ENCODE peak calls at places on chromosomes 6 and 20, in five cellular contexts. One of them, this sample, is unnamed. For H3K4me1, the result is how much of the 10 kb centered on the place peaks cover.

GRCh38 chr6:154928325-154928922 is 66.7 kb upstream of the TIAM2 start:
- DNase-seq in right lobe of liver: peak
- DNase-seq in CD8-positive, alpha-beta memory T cell: peak
- DNase-seq in OCI-LY7: peak
- DNase-seq in HCT116: peak
- DNase-seq in this sample: peak

GRCh38 chr6:41464481-41464880 is 81.7 kb upstream of the FOXP4 start:
- DNase-seq in right lobe of liver: no peak
- DNase-seq in CD8-positive, alpha-beta memory T cell: no peak
- DNase-seq in OCI-LY7: no peak
- DNase-seq in HCT116: no peak
- DNase-seq in this sample: no peak

GRCh38 chr6:156720739-156721714 is 56.2 kb upstream of the ARID1B start:
- DNase-seq in right lobe of liver: peak
- DNase-seq in CD8-positive, alpha-beta memory T cell: no peak
- DNase-seq in OCI-LY7: peak
- DNase-seq in HCT116: no peak
- DNase-seq in this sample: no peak

GRCh38 chr20:36969478-36970186 is 18.1 kb upstream of the SAMHD1 start:
- DNase-seq in right lobe of liver: no peak
- DNase-seq in CD8-positive, alpha-beta memory T cell: no peak
- DNase-seq in OCI-LY7: no peak
- DNase-seq in HCT116: no peak
- DNase-seq in this sample: peak

GRCh38 chr6:87702589-87702945 is 534 bp upstream of the AKIRIN2 start:
- DNase-seq in right lobe of liver: no peak
- DNase-seq in CD8-positive, alpha-beta memory T cell: no peak
- DNase-seq in OCI-LY7: peak
- DNase-seq in HCT116: peak
- DNase-seq in this sample: no peak

GRCh38 chr20:42352096-42352495 is 733.9 kb upstream of the CHD6 start:
- DNase-seq in right lobe of liver: no peak
- DNase-seq in CD8-positive, alpha-beta memory T cell: no peak
- DNase-seq in OCI-LY7: no peak
- DNase-seq in HCT116: no peak
- DNase-seq in this sample: no peak

GRCh38 chr6:41306187-41306854 is 19.8 kb upstream of the TREM1 start:
- DNase-seq in right lobe of liver: no peak
- DNase-seq in CD8-positive, alpha-beta memory T cell: peak
- DNase-seq in OCI-LY7: peak
- DNase-seq in HCT116: peak
- DNase-seq in this sample: peak

GRCh38 chr6:163599684-163600083 is 185.2 kb downstream of the QKI start:
- DNase-seq in right lobe of liver: peak
- DNase-seq in CD8-positive, alpha-beta memory T cell: no peak
- DNase-seq in OCI-LY7: no peak
- DNase-seq in HCT116: no peak
- DNase-seq in this sample: no peak

GRCh38 chr6:100372326-100372725 is 92.4 kb downstream of the SIM1 start:
- DNase-seq in right lobe of liver: no peak
- DNase-seq in CD8-positive, alpha-beta memory T cell: no peak
- DNase-seq in OCI-LY7: no peak
- DNase-seq in HCT116: no peak
- DNase-seq in this sample: no peak

GRCh38 chr6:138250513-138251247 is 32.4 kb upstream of the PBOV1 start:
- DNase-seq in right lobe of liver: no peak
- DNase-seq in CD8-positive, alpha-beta memory T cell: no peak
- DNase-seq in OCI-LY7: no peak
- DNase-seq in HCT116: no peak
- DNase-seq in this sample: no peak

GRCh38 chr20:18973499-18974173 is 160.1 kb downstream of the SCP2D1 start:
- DNase-seq in right lobe of liver: no peak
- DNase-seq in CD8-positive, alpha-beta memory T cell: no peak
- DNase-seq in OCI-LY7: no peak
- DNase-seq in HCT116: no peak
- DNase-seq in this sample: no peak

GRCh38 chr6:50264995-50265571 is 215.4 kb upstream of the DEFB112 start:
- DNase-seq in right lobe of liver: no peak
- DNase-seq in CD8-positive, alpha-beta memory T cell: no peak
- DNase-seq in OCI-LY7: no peak
- DNase-seq in HCT116: no peak
- DNase-seq in this sample: no peak

GRCh38 chr6:153058291-153058690 is 55.8 kb upstream of the MTRF1L start:
- DNase-seq in right lobe of liver: no peak
- DNase-seq in CD8-positive, alpha-beta memory T cell: no peak
- DNase-seq in OCI-LY7: no peak
- DNase-seq in HCT116: no peak
- DNase-seq in this sample: no peak

GRCh38 chr6:92810913-92811312 is 608.4 kb downstream of the EPHA7 start:
- DNase-seq in right lobe of liver: peak
- DNase-seq in CD8-positive, alpha-beta memory T cell: no peak
- DNase-seq in OCI-LY7: peak
- DNase-seq in HCT116: peak
- DNase-seq in this sample: no peak

GRCh38 chr20:4465855-4466545 is 255.7 kb upstream of the PRND start:
- DNase-seq in right lobe of liver: no peak
- DNase-seq in CD8-positive, alpha-beta memory T cell: no peak
- DNase-seq in OCI-LY7: no peak
- DNase-seq in HCT116: no peak
- DNase-seq in this sample: no peak

GRCh38 chr20:5919634-5920544 is 30.4 kb downstream of the TRMT6 start:
- DNase-seq in right lobe of liver: no peak
- DNase-seq in CD8-positive, alpha-beta memory T cell: no peak
- DNase-seq in OCI-LY7: no peak
- DNase-seq in HCT116: no peak
- DNase-seq in this sample: peak

GRCh38 chr6:134722996-134723871 is 226.7 kb downstream of the ALDH8A1 start:
- DNase-seq in right lobe of liver: no peak
- DNase-seq in CD8-positive, alpha-beta memory T cell: no peak
- DNase-seq in OCI-LY7: no peak
- DNase-seq in HCT116: no peak
- DNase-seq in this sample: no peak

GRCh38 chr6:158819977-158820632 is 937 bp upstream of the EZR start:
- DNase-seq in right lobe of liver: no peak
- DNase-seq in CD8-positive, alpha-beta memory T cell: no peak
- DNase-seq in OCI-LY7: no peak
- DNase-seq in HCT116: no peak
- DNase-seq in this sample: no peak
- H3K27ac ChIP-seq in right lobe of liver: peak
- H3K27ac ChIP-seq in CD8-positive, alpha-beta memory T cell: peak
- H3K27ac ChIP-seq in OCI-LY7: peak
- H3K27ac ChIP-seq in HCT116: peak
- H3K27ac ChIP-seq in this sample: peak

DNA sequence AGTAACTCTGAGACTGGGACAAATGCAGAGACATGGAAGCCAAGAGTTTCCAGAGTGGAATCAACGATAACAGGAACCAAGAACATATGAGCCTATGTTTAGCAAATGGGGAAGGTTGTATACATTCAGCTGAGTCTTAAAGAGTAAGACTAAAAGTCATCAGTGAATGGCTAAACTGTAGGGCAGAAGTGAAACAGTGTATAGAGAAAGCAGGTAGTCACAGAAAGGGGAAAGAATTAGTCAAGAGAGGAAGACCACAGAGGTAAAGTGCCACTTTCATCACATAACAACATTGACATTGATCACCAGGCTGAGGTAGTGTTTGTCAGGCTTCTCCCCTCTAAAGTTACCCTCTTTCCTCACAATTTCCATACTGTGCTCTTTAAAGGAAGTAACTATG is 306.5 kb upstream of the SPTLC3 start:
- DNase-seq in right lobe of liver: no peak
- DNase-seq in CD8-positive, alpha-beta memory T cell: no peak
- DNase-seq in OCI-LY7: no peak
- DNase-seq in HCT116: no peak
- DNase-seq in this sample: no peak
- H3K4me1 ChIP-seq in right lobe of liver: under half
- H3K4me1 ChIP-seq in CD8-positive, alpha-beta memory T cell: under half
- H3K4me1 ChIP-seq in OCI-LY7: under half
- H3K4me1 ChIP-seq in HCT116: under half
- H3K4me1 ChIP-seq in this sample: under half

GRCh38 chr20:9608639-9609440 is 94.5 kb downstream of the LAMP5 start:
- DNase-seq in right lobe of liver: no peak
- DNase-seq in CD8-positive, alpha-beta memory T cell: no peak
- DNase-seq in OCI-LY7: no peak
- DNase-seq in HCT116: no peak
- DNase-seq in this sample: no peak
- H3K4me3 ChIP-seq in right lobe of liver: no peak
- H3K4me3 ChIP-seq in CD8-positive, alpha-beta memory T cell: no peak
- H3K4me3 ChIP-seq in OCI-LY7: no peak
- H3K4me3 ChIP-seq in HCT116: no peak
- H3K4me3 ChIP-seq in this sample: no peak

GRCh38 chr6:108560463-108561308 is at the start of gene FOXO3:
- DNase-seq in right lobe of liver: peak
- DNase-seq in CD8-positive, alpha-beta memory T cell: peak
- DNase-seq in OCI-LY7: peak
- DNase-seq in HCT116: peak
- DNase-seq in this sample: peak

GRCh38 chr6:108563292-108563691 is 2.6 kb downstream of the FOXO3 start:
- DNase-seq in right lobe of liver: no peak
- DNase-seq in CD8-positive, alpha-beta memory T cell: no peak
- DNase-seq in OCI-LY7: no peak
- DNase-seq in HCT116: no peak
- DNase-seq in this sample: no peak

GRCh38 chr6:108562503-108562993 is 1.8 kb downstream of the FOXO3 start:
- DNase-seq in right lobe of liver: peak
- DNase-seq in CD8-positive, alpha-beta memory T cell: no peak
- DNase-seq in OCI-LY7: no peak
- DNase-seq in HCT116: peak
- DNase-seq in this sample: no peak

GRCh38 chr6:108559884-108560462 is 744 bp upstream of the FOXO3 start:
- DNase-seq in right lobe of liver: peak
- DNase-seq in CD8-positive, alpha-beta memory T cell: peak
- DNase-seq in OCI-LY7: peak
- DNase-seq in HCT116: no peak
- DNase-seq in this sample: no peak

GRCh38 chr6:108561742-108562502 is 1.2 kb downstream of the FOXO3 start:
- DNase-seq in right lobe of liver: peak
- DNase-seq in CD8-positive, alpha-beta memory T cell: no peak
- DNase-seq in OCI-LY7: no peak
- DNase-seq in HCT116: no peak
- DNase-seq in this sample: no peak
- H3K27ac ChIP-seq in right lobe of liver: peak
- H3K27ac ChIP-seq in CD8-positive, alpha-beta memory T cell: no peak
- H3K27ac ChIP-seq in OCI-LY7: no peak
- H3K27ac ChIP-seq in HCT116: peak
- H3K27ac ChIP-seq in this sample: no peak

GRCh38 chr20:62889411-62889810 is 27.8 kb upstream of the TCFL5 start:
- DNase-seq in right lobe of liver: no peak
- DNase-seq in CD8-positive, alpha-beta memory T cell: no peak
- DNase-seq in OCI-LY7: no peak
- DNase-seq in HCT116: no peak
- DNase-seq in this sample: no peak
- H3K4me1 ChIP-seq in right lobe of liver: under half
- H3K4me1 ChIP-seq in CD8-positive, alpha-beta memory T cell: under half
- H3K4me1 ChIP-seq in OCI-LY7: under half
- H3K4me1 ChIP-seq in HCT116: under half
- H3K4me1 ChIP-seq in this sample: under half

DNA sequence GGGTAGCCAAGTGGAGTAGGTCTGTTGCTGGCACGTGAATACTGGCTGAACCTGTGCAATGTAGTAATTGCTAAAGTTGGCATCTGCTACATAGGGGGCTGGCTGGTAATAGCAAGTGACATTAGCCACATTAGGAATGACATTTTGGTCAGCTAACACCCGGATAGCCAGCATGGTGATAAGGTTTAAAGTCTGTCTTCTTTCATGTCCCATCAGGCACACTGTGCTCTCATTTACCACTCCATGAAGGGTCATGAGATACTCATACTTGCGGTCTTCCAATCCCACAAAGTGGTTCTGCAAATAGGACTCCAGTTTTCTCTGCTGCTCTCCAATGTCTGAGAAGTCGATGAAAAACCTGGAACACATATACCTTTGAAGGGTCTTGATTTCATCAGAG is 2.8 kb downstream of the TENT5A start:
- DNase-seq in right lobe of liver: no peak
- DNase-seq in CD8-positive, alpha-beta memory T cell: no peak
- DNase-seq in OCI-LY7: no peak
- DNase-seq in HCT116: no peak
- DNase-seq in this sample: no peak
- H3K4me3 ChIP-seq in right lobe of liver: peak
- H3K4me3 ChIP-seq in CD8-positive, alpha-beta memory T cell: no peak
- H3K4me3 ChIP-seq in OCI-LY7: no peak
- H3K4me3 ChIP-seq in HCT116: no peak
- H3K4me3 ChIP-seq in this sample: peak

This sample was measured in CD4-positive, CD25-positive, alpha-beta regulatory T cell.